ENCODE peak calls at places on chromosomes 12 and 14, in seven cellular contexts. Y is BE2C, B is gastrocnemius medialis, G is breast epithelium, T is iPS DF 6.9, E is neural progenitor cell, H is mammary epithelial cell. R is an unnamed sample. For H3K27me3 and H3K9me3, the result is how much of the 10 kb centered on the place peaks cover.

GRCh38 chr14:59098377-59098776 is 90.1 kb upstream of the DAAM1 start:
- DNase-seq in Y (no peak), B (no peak), G (no peak), T (no peak), E (no peak), H (peak), R (peak)

GRCh38 chr12:52531563-52532300 is 11.5 kb upstream of the KRT5 start:
- DNase-seq in Y (no peak), B (no peak), G (no peak), T (no peak), E (no peak), H (no peak), R (no peak)

GRCh38 chr12:89731614-89732013 is 23.0 kb upstream of the ATP2B1 start:
- DNase-seq in Y (no peak), B (peak), G (no peak), T (no peak), E (no peak), H (peak), R (peak)

GRCh38 chr12:104457746-104458644 is 1.2 kb downstream of the CHST11 start:
- DNase-seq in Y (peak), B (no peak), G (no peak), T (no peak), E (peak), H (peak), R (peak)

GRCh38 chr14:31745741-31746140 is 184.5 kb downstream of the NUBPL start:
- DNase-seq in Y (no peak), B (no peak), G (no peak), T (peak), E (no peak), H (no peak), R (no peak)

GRCh38 chr12:57242691-57243454 is 8.1 kb downstream of the STAC3 start:
- DNase-seq in Y (peak), B (peak), G (no peak), T (no peak), E (peak), H (peak), R (peak)

GRCh38 chr12:56040963-56041578 is 647 bp upstream of the RPS26 start:
- DNase-seq in Y (no peak), B (no peak), G (no peak), T (no peak), E (no peak), H (peak), R (no peak)

GRCh38 chr14:91714805-91715204 is 17.1 kb downstream of the CATSPERB start:
- DNase-seq in Y (no peak), B (no peak), G (no peak), T (no peak), E (peak), H (no peak), R (no peak)

GRCh38 chr12:132831771-132832170 is 3.1 kb upstream of the GOLGA3 start:
- DNase-seq in Y (no peak), B (no peak), G (no peak), T (no peak), E (no peak), H (no peak), R (no peak)

GRCh38 chr12:86985298-86985697 is 729.1 kb upstream of the MGAT4C start:
- DNase-seq in Y (no peak), B (no peak), G (no peak), T (no peak), E (no peak), H (no peak), R (no peak)

GRCh38 chr12:7934153-7934552 is 1.8 kb downstream of the SLC2A3 start:
- DNase-seq in Y (no peak), B (no peak), G (no peak), T (no peak), E (no peak), H (no peak), R (no peak)

GRCh38 chr14:36519431-36520321 is at the start of gene NKX2-1:
- DNase-seq in Y (no peak), B (no peak), G (no peak), T (no peak), E (peak), H (no peak), R (no peak)

GRCh38 chr12:88310069-88310468 is 168.0 kb downstream of the TMTC3 start:
- DNase-seq in Y (no peak), B (peak), G (no peak), T (no peak), E (no peak), H (peak), R (peak)

GRCh38 chr12:42539696-42540095 is 49.9 kb downstream of the PRICKLE1 start:
- DNase-seq in Y (no peak), B (no peak), G (no peak), T (no peak), E (no peak), H (no peak), R (no peak)

GRCh38 chr12:6613776-6614512 is 6.8 kb upstream of the CHD4 start:
- DNase-seq in Y (peak), B (peak), G (peak), T (no peak), E (peak), H (peak), R (peak)

GRCh38 chr12:76266797-76267196 is 81.4 kb downstream of the BBS10 start:
- DNase-seq in Y (no peak), B (peak), G (no peak), T (no peak), E (no peak), H (peak), R (peak)

GRCh38 chr12:81668475-81668874 is 90.7 kb downstream of the PPFIA2 start:
- DNase-seq in Y (no peak), B (no peak), G (no peak), T (no peak), E (no peak), H (peak), R (peak)

GRCh38 chr12:49689785-49690184 is 17.4 kb downstream of the FMNL3 start:
- DNase-seq in Y (no peak), B (no peak), G (no peak), T (no peak), E (peak), H (no peak), R (no peak)

GRCh38 chr12:131364903-131365820 is 345.7 kb upstream of the SFSWAP start:
- DNase-seq in Y (no peak), B (no peak), G (no peak), T (no peak), E (no peak), H (no peak), R (no peak)

GRCh38 chr14:101069666-101070362 is 166.3 kb upstream of the RTL1 start:
- DNase-seq in Y (no peak), B (no peak), G (peak), T (no peak), E (no peak), H (no peak), R (no peak)

GRCh38 chr12:12495536-12495935 is 67.1 kb downstream of the DUSP16 start:
- DNase-seq in Y (no peak), B (no peak), G (no peak), T (no peak), E (no peak), H (no peak), R (no peak)

GRCh38 chr12:73798523-73798922 is 739.1 kb upstream of the ATXN7L3B start:
- DNase-seq in Y (no peak), B (no peak), G (no peak), T (no peak), E (no peak), H (no peak), R (peak)

GRCh38 chr12:7439579-7440505 is 4.1 kb downstream of the CD163L1 start:
- DNase-seq in Y (peak), B (no peak), G (no peak), T (peak), E (peak), H (no peak), R (no peak)

GRCh38 chr14:105315941-105316562 is 1.5 kb downstream of the PACS2 start:
- DNase-seq in Y (no peak), B (no peak), G (no peak), T (no peak), E (no peak), H (no peak), R (peak)

GRCh38 chr14:93953263-93953662 is 23.1 kb downstream of the ASB2 start:
- DNase-seq in Y (peak), B (no peak), G (no peak), T (no peak), E (peak), H (no peak), R (no peak)

GRCh38 chr12:60257063-60257462 is 661.2 kb downstream of the SLC16A7 start:
- DNase-seq in Y (no peak), B (no peak), G (no peak), T (no peak), E (peak), H (peak), R (peak)

GRCh38 chr12:45212064-45212463 is 3.8 kb upstream of the ANO6 start:
- DNase-seq in Y (no peak), B (no peak), G (no peak), T (no peak), E (no peak), H (no peak), R (no peak)

GRCh38 chr14:103008768-103009342 is 48.5 kb downstream of the CDC42BPB start:
- DNase-seq in Y (peak), B (peak), G (peak), T (no peak), E (no peak), H (no peak), R (peak)

GRCh38 chr12:77324416-77324762 is 259.0 kb upstream of the E2F7 start:
- DNase-seq in Y (no peak), B (no peak), G (no peak), T (no peak), E (no peak), H (no peak), R (no peak)
- H3K27me3 ChIP-seq in Y (under half), B (under half), G (under half), T (under half), E (under half), H (under half), R (under half)

DNA sequence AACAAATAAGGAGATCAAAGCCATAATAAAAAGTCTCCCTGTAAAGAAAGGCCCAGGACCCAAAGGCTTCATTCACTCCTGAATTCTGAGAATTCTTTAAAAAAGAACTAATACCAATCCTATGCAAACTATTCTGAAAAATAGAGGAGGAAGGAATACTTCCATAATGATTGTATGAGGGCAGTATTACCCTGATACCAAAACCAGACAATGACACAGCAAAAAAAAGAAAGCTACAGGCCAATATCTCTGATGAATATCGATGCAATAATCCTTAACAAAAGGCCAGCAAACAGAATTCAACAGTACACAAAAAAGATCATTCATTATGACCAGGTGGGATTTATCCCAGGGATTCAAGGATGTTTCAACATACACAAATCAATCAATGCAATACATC is 457.8 kb upstream of the FBXO33 start:
- DNase-seq in Y (no peak), B (no peak), G (no peak), T (no peak), E (no peak), H (no peak), R (no peak)
- H3K9me3 ChIP-seq in Y (under half), B (under half), G (half or more), T (under half), E (under half), H (under half), R (under half)

DNA sequence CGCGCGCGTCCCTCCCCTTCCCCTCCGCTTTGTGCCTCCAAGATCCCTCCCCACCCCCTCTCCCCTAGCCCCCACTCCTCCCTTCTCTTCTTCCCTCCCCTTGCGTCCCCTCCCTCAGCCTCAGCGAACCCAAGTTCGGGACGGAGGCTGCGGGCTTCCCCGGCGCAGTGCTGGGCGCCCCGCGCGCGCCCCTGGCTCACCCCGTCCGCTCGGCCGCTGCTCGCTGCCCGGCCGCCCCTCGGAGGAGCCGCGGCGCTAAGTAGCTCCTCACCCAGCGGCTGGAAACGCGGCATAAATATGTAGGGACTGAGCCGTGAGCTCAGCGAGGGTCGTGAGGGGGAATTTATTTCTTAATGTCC is at the start of gene NOS1:
- DNase-seq in Y (no peak), B (no peak), G (no peak), T (no peak), E (peak), H (no peak), R (no peak)
- H3K27me3 ChIP-seq in Y (half or more), B (under half), G (half or more), T (under half), E (half or more), H (under half), R (half or more)

GRCh38 chr12:14275886-14276285 is 89.6 kb upstream of the ATF7IP start:
- DNase-seq in Y (no peak), B (no peak), G (no peak), T (no peak), E (no peak), H (no peak), R (no peak)
- H3K9me3 ChIP-seq in Y (under half), B (under half), G (under half), T (under half), E (under half), H (under half), R (under half)